ENCODE peak calls at places on chromosomes 1 and 21, in nine cellular contexts. V is fibroblast of the aortic adventitia, I is pancreas, R is lower leg skin, N is NB4, U is psoas muscle, Q is Peyer's patch, G is WERI-Rb-1, P is GM06990. O is an unnamed sample.

GRCh38 chr1:21543598-21543997 is 34.4 kb downstream of the ALPL start:
- DNase-seq in U (no peak), I (no peak), R (no peak), Q (no peak), P (no peak), N (no peak), G (no peak), V (no peak), O (no peak)

GRCh38 chr1:180194048-180194425 is 36.0 kb upstream of the LHX4 start:
- DNase-seq in I (no peak), P (no peak), G (no peak), V (no peak), Q (no peak), R (no peak), N (no peak), U (no peak), O (no peak)

GRCh38 chr1:88731475-88731874 is 47.4 kb downstream of the PKN2 start:
- DNase-seq in G (no peak), N (no peak), U (no peak), P (no peak), Q (no peak), R (peak; percentile 36), V (peak; percentile 93), I (no peak), O (peak; percentile 95)

GRCh38 chr1:25703671-25704637 is 87.4 kb downstream of the MAN1C1 start:
- DNase-seq in R (no peak), I (peak; percentile 29), N (peak; percentile 31), V (no peak), U (no peak), G (no peak), Q (no peak), P (no peak), O (no peak)

GRCh38 chr1:49364676-49365075 is 588.0 kb upstream of the BEND5 start:
- DNase-seq in Q (no peak), N (no peak), R (no peak), P (no peak), U (no peak), I (no peak), V (no peak), G (peak; percentile 36), O (peak; percentile 7)

GRCh38 chr1:1142844-1143243 is 27.0 kb upstream of the C1orf159 start:
- DNase-seq in U (no peak), P (no peak), N (no peak), V (no peak), G (no peak), I (no peak), R (no peak), Q (no peak), O (no peak)

GRCh38 chr1:41622859-41623732 is 138.6 kb upstream of the EDN2 start:
- DNase-seq in R (no peak), U (no peak), P (peak; percentile 71), Q (no peak), V (no peak), I (no peak), N (no peak), G (no peak), O (peak; percentile 16)

GRCh38 chr1:94622757-94623156 is 81.2 kb upstream of the F3 start:
- DNase-seq in V (no peak), N (no peak), G (no peak), P (no peak), I (no peak), U (no peak), R (no peak), Q (no peak), O (peak; percentile 77)

GRCh38 chr1:203686091-203686632 is 59.5 kb downstream of the ATP2B4 start:
- DNase-seq in P (no peak), N (no peak), G (no peak), Q (no peak), I (no peak), R (no peak), V (peak; percentile 31), U (no peak), O (no peak)

GRCh38 chr1:109827986-109828385 is 64.3 kb upstream of the EPS8L3 start:
- DNase-seq in N (no peak), U (no peak), P (no peak), R (no peak), Q (no peak), G (no peak), I (no peak), V (no peak), O (no peak)

GRCh38 chr1:215766521-215766920 is 199.4 kb downstream of the KCTD3 start:
- DNase-seq in N (no peak), P (no peak), U (no peak), V (no peak), R (no peak), Q (no peak), I (no peak), G (no peak), O (no peak)

GRCh38 chr21:28539623-28539988 is 453.1 kb downstream of the LTN1 start:
- DNase-seq in G (no peak), V (no peak), I (no peak), U (no peak), N (no peak), Q (no peak), R (no peak), P (no peak), O (no peak)

GRCh38 chr1:15836772-15837669 is 10.5 kb upstream of the SPEN start:
- DNase-seq in V (no peak), U (peak; percentile 63), N (peak; percentile 84), R (peak; percentile 43), I (peak; percentile 63), Q (peak; percentile 56), P (peak; percentile 72), G (no peak), O (no peak)
- H3K4me3 ChIP-seq in V (no peak overlapping the region), U (peak overlapping the region; percentile 92), N (peak overlapping the region; percentile 32), R (no peak overlapping the region), I (peak overlapping the region; percentile 62), Q (peak overlapping the region; percentile 68), P (peak overlapping the region; percentile 42), G (no peak overlapping the region), O (no peak overlapping the region)

DNA sequence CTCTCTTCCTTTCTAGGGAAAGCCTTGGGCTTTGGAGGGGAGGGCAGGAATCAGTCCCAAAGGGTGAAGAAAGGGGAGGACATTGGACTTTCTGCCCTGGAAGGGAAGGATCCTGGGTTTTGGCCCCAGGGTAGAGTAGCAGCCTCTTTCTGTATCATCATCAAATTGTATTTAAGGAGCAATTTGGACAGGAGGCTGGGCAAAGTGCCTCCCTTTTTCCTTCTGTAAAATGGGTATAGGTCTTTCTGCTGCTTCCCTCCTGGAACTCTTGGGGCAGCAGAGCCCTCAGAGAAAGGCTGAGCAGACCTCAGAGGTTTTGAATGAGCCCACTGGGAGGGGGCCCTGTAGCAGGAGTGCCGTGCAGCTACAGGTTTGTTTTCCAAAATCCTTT is 38.4 kb downstream of the ARHGEF10L start:
- DNase-seq in U (no peak), P (no peak), I (no peak), V (no peak), R (no peak), Q (no peak), G (no peak), N (no peak), O (no peak)
- TF ChIP-seq CTCF in U (no peak), P (no peak), I (no peak), V (no peak), R (no peak), Q (no peak), G (no peak), N (no peak), O (no peak)

DNA sequence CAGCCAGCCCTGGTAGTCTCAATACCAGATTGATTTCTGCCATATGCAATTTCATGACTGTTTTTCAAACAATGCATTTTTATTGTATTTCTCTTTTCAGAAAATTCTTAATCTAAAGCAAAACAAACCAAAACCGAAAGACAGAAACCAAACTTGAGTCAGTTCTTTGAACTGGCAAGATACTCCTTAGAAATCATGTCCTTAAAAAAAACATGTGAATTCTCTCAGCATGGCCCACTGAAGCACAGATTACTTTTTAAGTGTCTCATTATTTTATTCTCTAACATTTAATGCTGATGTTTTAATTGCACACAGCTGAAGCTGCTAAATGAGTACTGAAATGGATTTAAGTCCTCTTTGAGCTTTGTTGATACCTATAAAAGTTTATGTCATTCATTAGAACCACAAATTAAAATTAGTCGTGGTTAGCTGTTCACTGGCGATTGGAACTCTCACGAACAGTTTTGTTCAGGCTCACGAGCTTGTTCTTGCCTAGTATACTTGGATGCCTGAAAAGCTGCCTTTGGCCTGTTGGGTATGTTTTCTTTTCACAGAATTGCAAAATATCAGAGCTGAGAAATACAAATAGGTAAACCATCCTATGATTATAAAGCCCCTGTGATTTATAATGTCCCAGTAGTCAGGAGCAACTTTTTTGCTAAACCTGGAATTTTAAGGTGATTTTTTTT is 87.5 kb downstream of the CAMTA1 start:
- DNase-seq in G (no peak), Q (no peak), N (no peak), V (peak; percentile 57), I (no peak), R (no peak), U (no peak), P (no peak), O (peak; percentile 62)
- H3K4me3 ChIP-seq in G (no peak overlapping the region), Q (no peak overlapping the region), N (no peak overlapping the region), V (no peak overlapping the region), I (no peak overlapping the region), R (no peak overlapping the region), U (no peak overlapping the region), P (no peak overlapping the region), O (no peak overlapping the region)

GRCh38 chr1:234229676-234230075 is 143.6 kb upstream of the COA6 start:
- DNase-seq in P (no peak), R (no peak), Q (no peak), N (no peak), G (no peak), U (no peak), I (no peak), V (no peak), O (no peak)

GRCh38 chr1:234230414-234230862 is 142.8 kb upstream of the COA6 start:
- DNase-seq in I (no peak), N (no peak), P (no peak), U (no peak), Q (no peak), V (no peak), R (no peak), G (no peak), O (no peak)

GRCh38 chr1:234231893-234232276 is 141.4 kb upstream of the COA6 start:
- DNase-seq in G (no peak), I (no peak), U (no peak), R (no peak), P (no peak), V (no peak), Q (no peak), N (no peak), O (no peak)

GRCh38 chr1:234234199-234234598 is 139.1 kb upstream of the COA6 start:
- DNase-seq in G (no peak), R (no peak), U (no peak), V (no peak), I (no peak), Q (no peak), N (no peak), P (no peak), O (no peak)

DNA sequence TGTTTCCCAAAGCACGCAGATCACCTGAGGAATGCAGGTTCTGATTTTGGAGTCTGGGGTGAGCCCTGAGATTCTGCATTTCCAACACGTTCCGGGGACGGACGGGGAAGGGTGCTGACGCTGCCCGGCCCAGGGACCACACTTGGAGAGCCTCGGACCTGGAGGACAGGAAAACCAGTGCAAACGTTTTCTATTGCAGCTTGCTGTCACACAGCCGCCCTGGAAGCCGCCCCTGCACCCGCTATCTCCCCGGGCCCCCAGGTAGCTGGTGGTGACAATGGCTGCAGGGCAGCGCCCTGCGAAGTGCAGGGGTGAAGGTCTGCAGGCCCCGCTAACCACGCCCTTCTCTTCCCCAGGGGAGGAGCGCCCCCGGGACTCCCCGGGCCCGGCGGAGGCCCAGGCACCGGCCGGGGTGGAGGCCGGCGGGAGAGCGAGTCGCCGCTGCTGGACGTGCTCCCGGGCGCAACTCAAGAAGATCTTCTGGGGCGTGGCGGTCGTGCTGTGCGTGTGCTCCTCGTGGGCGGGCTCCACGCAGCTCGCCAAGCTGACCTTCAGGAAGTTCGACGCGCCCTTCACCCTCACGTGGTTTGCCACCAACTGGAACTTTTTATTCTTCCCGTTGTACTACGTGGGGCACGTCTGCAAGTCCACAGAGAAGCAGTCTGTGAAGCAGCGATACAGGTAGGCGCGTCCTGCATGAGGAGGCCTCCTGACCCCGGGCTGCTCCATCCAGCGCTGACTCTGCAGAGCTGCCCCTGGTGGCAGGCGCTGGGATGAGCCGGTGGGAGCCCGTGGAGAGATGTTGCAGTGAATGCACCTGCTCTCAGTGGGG is 142.0 kb upstream of the COA6 start:
- DNase-seq in U (no peak), R (no peak), Q (no peak), N (peak; percentile 8), P (no peak), G (peak; percentile 48), V (no peak), I (no peak), O (no peak)
- TF ChIP-seq CTCF in U (no peak), R (no peak), Q (no peak), N (peak; percentile 37), P (no peak), G (peak; percentile 80), V (no peak), I (no peak), O (no peak)